ENCODE peak calls at places on chromosomes 4 and X, in seven cellular contexts. U, Z, E, Q, D, X and A are unnamed samples.

GRCh38 chr4:40521957-40522356 is 107.7 kb downstream of the RBM47 start:
- DNase-seq in U (no peak), Z (no peak), E (no peak), Q (no peak), D (no peak), X (no peak), A (no peak)

GRCh38 chr4:155571184-155571944 is 95.3 kb upstream of the GUCY1A1 start:
- DNase-seq in U (no peak), Z (peak), E (no peak), Q (no peak), D (no peak), X (no peak), A (no peak)

GRCh38 chr4:1991596-1992434 is 17.0 kb downstream of the NELFA start:
- DNase-seq in U (no peak), Z (no peak), E (no peak), Q (peak), D (no peak), X (no peak), A (no peak)

GRCh38 chr4:165580379-165580905 is 201.6 kb downstream of the CPE start:
- DNase-seq in U (no peak), Z (peak), E (no peak), Q (no peak), D (peak), X (no peak), A (no peak)

GRCh38 chrX:19658030-19658429 is 142.7 kb upstream of the MAP3K15 start:
- DNase-seq in U (no peak), Z (no peak), E (no peak), Q (no peak), D (peak), X (no peak), A (no peak)

GRCh38 chrX:154142386-154142785 is 1.7 kb upstream of the OPN1LW start:
- DNase-seq in U (no peak), Z (no peak), E (no peak), Q (no peak), D (no peak), X (no peak), A (no peak)

GRCh38 chr4:138945401-138945800 is 70.2 kb upstream of the NOCT start:
- DNase-seq in U (no peak), Z (no peak), E (no peak), Q (no peak), D (no peak), X (no peak), A (no peak)

GRCh38 chr4:27414867-27415266 is 554.2 kb downstream of the STIM2 start:
- DNase-seq in U (no peak), Z (no peak), E (no peak), Q (no peak), D (no peak), X (no peak), A (no peak)

GRCh38 chr4:1711055-1711905 is 839 bp downstream of the SLBP start:
- DNase-seq in U (peak), Z (peak), E (no peak), Q (no peak), D (peak), X (peak), A (no peak)

GRCh38 chr4:86536166-86536565 is 57.9 kb upstream of the PTPN13 start:
- DNase-seq in U (no peak), Z (no peak), E (no peak), Q (no peak), D (no peak), X (no peak), A (no peak)

GRCh38 chr4:172842759-172843158 is 325.9 kb upstream of the GALNT7 start:
- DNase-seq in U (no peak), Z (no peak), E (no peak), Q (no peak), D (no peak), X (no peak), A (no peak)

GRCh38 chrX:85859426-85859825 is 187.9 kb downstream of the CHM start:
- DNase-seq in U (no peak), Z (peak), E (no peak), Q (no peak), D (no peak), X (no peak), A (no peak)

GRCh38 chr4:6200922-6201362 is 593 bp upstream of the JAKMIP1 start:
- DNase-seq in U (no peak), Z (no peak), E (no peak), Q (no peak), D (no peak), X (no peak), A (no peak)

GRCh38 chr4:71867598-71867997 is 83.7 kb upstream of the GC start:
- DNase-seq in U (no peak), Z (no peak), E (no peak), Q (no peak), D (peak), X (no peak), A (no peak)

GRCh38 chrX:68677998-68678397 is 30.5 kb downstream of the STARD8 start:
- DNase-seq in U (no peak), Z (no peak), E (no peak), Q (no peak), D (no peak), X (no peak), A (no peak)

GRCh38 chr4:42339935-42340406 is 57.3 kb upstream of the SHISA3 start:
- DNase-seq in U (no peak), Z (peak), E (no peak), Q (no peak), D (peak), X (no peak), A (no peak)

GRCh38 chr4:185771696-185772390 is 40.2 kb downstream of the SORBS2 start:
- DNase-seq in U (no peak), Z (peak), E (no peak), Q (no peak), D (no peak), X (no peak), A (no peak)

GRCh38 chr4:138977525-138977924 is 38.1 kb upstream of the NOCT start:
- DNase-seq in U (peak), Z (peak), E (no peak), Q (no peak), D (no peak), X (no peak), A (no peak)

GRCh38 chr4:76745264-76745663 is 152.7 kb downstream of the SOWAHB start:
- DNase-seq in U (no peak), Z (no peak), E (no peak), Q (no peak), D (peak), X (no peak), A (no peak)

GRCh38 chr4:169147217-169147616 is 123.5 kb downstream of the SH3RF1 start:
- DNase-seq in U (no peak), Z (peak), E (no peak), Q (no peak), D (peak), X (no peak), A (no peak)

GRCh38 chr4:66062044-66062443 is 391.8 kb upstream of the EPHA5 start:
- DNase-seq in U (no peak), Z (peak), E (no peak), Q (no peak), D (peak), X (no peak), A (no peak)

GRCh38 chr4:4334798-4335520 is 44.9 kb downstream of the ZBTB49 start:
- DNase-seq in U (peak), Z (peak), E (peak), Q (peak), D (peak), X (peak), A (peak)

GRCh38 chrX:129577877-129578276 is 37.8 kb downstream of the OCRL start:
- DNase-seq in U (no peak), Z (no peak), E (no peak), Q (no peak), D (peak), X (no peak), A (no peak)

GRCh38 chr4:140884431-140885058 is 128.4 kb upstream of the TBC1D9 start:
- DNase-seq in U (peak), Z (peak), E (no peak), Q (no peak), D (peak), X (peak), A (no peak)

GRCh38 chr4:2930821-2931764 is 32.1 kb downstream of the NOP14 start:
- DNase-seq in U (no peak), Z (no peak), E (no peak), Q (peak), D (no peak), X (no peak), A (no peak)

GRCh38 chr4:159204566-159204965 is 101.7 kb downstream of the RAPGEF2 start:
- DNase-seq in U (no peak), Z (no peak), E (no peak), Q (no peak), D (no peak), X (no peak), A (no peak)